ENCODE peak calls at places on chromosomes 1 and 21, in ten cellular contexts. V is AG09309; A is IMR-90; C is upper lobe of right lung; G is body of pancreas; M is heart left ventricle; K is left lung; I is CD8-positive, alpha-beta T cell; W is brain microvascular endothelial cell; F is kidney. P is an unnamed sample.

GRCh38 chr1:210625715-210626114 is 297.0 kb downstream of the HHAT start:
- DNase-seq in A (no peak), V (no peak), M (no peak), F (no peak), C (no peak), I (no peak), G (no peak), W (no peak), K (no peak), P (no peak)

GRCh38 chr1:10459185-10459584 is 9.4 kb downstream of the CORT start:
- DNase-seq in F (no peak), M (no peak), I (no peak), W (peak), V (peak), G (peak), A (peak), K (no peak), C (no peak), P (no peak)

GRCh38 chr1:41783189-41783639 is 135.5 kb downstream of the HIVEP3 start:
- DNase-seq in M (no peak), W (peak), V (peak), K (no peak), A (peak), C (no peak), I (no peak), G (no peak), F (no peak), P (no peak)

GRCh38 chr1:239169276-239169675 is 217.1 kb upstream of the CHRM3 start:
- DNase-seq in F (no peak), M (no peak), A (no peak), V (no peak), C (no peak), W (no peak), I (no peak), G (no peak), K (no peak), P (no peak)

GRCh38 chr1:3885611-3886010 is 14.5 kb downstream of the C1orf174 start:
- DNase-seq in G (no peak), F (peak), W (no peak), C (no peak), I (no peak), M (no peak), V (no peak), A (no peak), K (no peak), P (no peak)

GRCh38 chr1:94071956-94072355 is 49.0 kb downstream of the ABCA4 start:
- DNase-seq in F (no peak), V (no peak), W (no peak), M (no peak), A (no peak), G (peak), I (no peak), K (no peak), C (no peak), P (no peak)

GRCh38 chr21:38269567-38269917 is 12.8 kb downstream of the KCNJ15 start:
- DNase-seq in F (no peak), W (no peak), C (no peak), K (no peak), I (no peak), G (no peak), A (no peak), V (no peak), M (no peak), P (peak)

GRCh38 chr1:114551400-114551799 is 30.0 kb downstream of the BCAS2 start:
- DNase-seq in A (no peak), W (peak), V (no peak), I (no peak), C (no peak), G (no peak), K (no peak), F (no peak), M (no peak), P (no peak)

GRCh38 chr1:78145105-78145580 is 99.4 kb downstream of the GIPC2 start:
- DNase-seq in M (peak), W (peak), V (peak), G (peak), K (peak), C (no peak), A (peak), F (no peak), I (no peak), P (peak)

GRCh38 chr1:156154317-156154749 is 948 bp downstream of the SEMA4A start:
- DNase-seq in M (no peak), V (no peak), K (peak), A (no peak), W (no peak), I (peak), G (no peak), C (peak), F (no peak), P (peak)
- H3K4me3 ChIP-seq in M (no peak), V (no peak), K (peak), A (no peak), W (no peak), I (no peak), G (no peak), C (peak), F (no peak), P (peak)

DNA sequence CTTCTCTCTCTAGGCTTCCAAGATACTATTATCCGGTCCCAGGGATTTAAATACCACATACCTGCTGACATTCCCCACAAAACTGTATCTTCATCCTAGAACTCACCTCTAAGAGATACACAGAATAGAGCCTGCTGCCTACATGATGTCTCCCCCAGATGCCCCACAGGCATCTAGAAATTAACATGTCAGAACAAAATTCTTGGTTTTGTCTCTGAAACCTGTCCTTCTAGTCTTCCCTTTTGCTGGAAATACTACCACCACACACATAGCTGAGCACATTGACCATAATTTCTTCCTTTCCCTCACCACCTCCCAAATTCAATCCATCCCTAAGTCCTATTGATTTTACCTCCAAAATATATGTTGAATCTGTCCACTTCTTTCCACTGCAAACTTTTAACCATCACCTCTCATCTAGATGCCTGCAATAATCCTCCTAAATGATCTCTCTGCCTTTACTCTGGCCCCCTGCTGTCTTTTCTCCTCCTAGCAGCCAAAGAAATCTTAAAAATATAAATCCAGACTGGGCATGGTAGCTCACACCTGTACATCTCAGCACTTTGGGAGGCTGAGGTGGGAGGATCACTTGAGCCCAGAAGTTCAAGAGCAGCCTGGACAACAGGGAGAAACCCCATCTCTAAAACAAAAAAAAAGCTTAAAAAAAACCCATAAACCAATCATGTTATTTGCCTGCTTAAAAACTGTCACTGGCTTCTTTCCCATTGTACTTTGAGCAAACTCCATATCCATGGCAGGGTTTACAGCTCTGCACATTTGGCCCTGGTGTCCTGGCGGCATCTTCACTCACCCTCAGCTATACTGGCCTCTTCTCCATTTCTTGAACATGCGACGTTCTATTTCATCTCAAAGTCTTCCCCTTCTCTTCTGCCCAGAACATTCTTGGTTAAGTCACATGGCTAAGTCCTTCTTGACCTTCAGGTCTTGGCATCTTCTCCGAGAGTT is 6.2 kb upstream of the FAM76A start:
- DNase-seq in V (no peak), M (no peak), C (no peak), W (no peak), G (no peak), K (no peak), I (no peak), F (no peak), A (peak), P (no peak)
- TF ChIP-seq CTCF in V (peak), M (no peak), C (no peak), W (peak), G (no peak), K (no peak), I (peak), F (no peak), A (peak), P (peak)

DNA sequence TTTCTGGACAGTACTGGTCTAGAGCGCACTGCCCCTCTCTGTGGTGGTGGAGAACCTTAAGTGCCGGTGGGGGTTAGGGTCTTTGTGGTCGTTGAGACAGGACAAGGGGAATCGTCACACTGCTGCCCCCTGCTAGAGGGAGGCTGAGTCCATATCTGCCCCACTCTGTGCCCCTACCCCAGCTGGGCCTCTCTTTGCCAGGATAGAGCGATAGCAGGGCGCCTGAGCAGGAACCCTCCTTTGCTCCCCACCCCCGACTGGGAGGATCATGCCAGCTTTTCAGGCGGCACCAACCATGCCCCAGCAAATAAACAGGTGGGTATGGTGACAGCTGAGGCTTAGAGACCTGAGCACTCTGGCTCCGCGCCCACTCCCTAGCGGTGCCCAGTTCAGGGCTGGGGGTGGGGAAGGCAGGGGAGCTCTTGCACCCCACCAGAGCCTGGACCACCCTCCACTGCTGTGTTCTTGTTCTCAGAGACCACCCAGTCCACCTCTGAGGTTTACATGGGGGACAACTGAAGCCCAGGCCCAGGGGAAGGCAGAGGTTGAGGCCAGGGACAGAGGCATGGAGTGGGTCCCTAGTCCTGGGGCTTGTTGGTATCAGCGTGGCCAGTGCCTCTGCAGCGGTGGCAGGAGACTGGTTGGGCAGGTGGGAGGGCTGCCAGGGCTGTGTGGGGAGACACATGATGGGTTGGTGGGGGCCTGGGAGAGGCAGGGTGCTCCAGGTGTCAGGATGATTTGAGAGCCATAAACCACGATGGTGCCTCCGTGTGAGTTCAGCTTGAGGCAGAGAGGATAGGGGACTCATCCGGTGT is 1.6 kb downstream of the PADI2 start:
- DNase-seq in M (no peak), C (no peak), I (no peak), G (peak), V (no peak), F (no peak), A (no peak), K (no peak), W (no peak), P (no peak)
- H3K4me3 ChIP-seq in M (no peak), C (no peak), I (no peak), G (no peak), V (no peak), F (no peak), A (no peak), K (peak), W (no peak), P (no peak)

GRCh38 chr1:200180821-200181220 is 153.3 kb downstream of the NR5A2 start:
- DNase-seq in A (peak), G (peak), K (no peak), M (peak), C (no peak), W (peak), F (no peak), V (peak), I (no peak), P (no peak)
- TF ChIP-seq CTCF in A (peak), G (no peak), K (no peak), M (peak), C (no peak), W (peak), F (no peak), V (peak), I (no peak), P (no peak)

GRCh38 chr1:99137546-99138206 is 126.6 kb upstream of the PLPPR4 start:
- DNase-seq in I (no peak), G (no peak), A (no peak), C (no peak), K (no peak), F (no peak), M (no peak), W (no peak), V (no peak), P (no peak)
- H3K4me3 ChIP-seq in I (no peak), G (no peak), A (no peak), C (no peak), K (no peak), F (no peak), M (no peak), W (no peak), V (no peak), P (no peak)

GRCh38 chr21:29233611-29234540 is 64.8 kb upstream of the BACH1 start:
- DNase-seq in A (no peak), W (no peak), F (no peak), C (no peak), I (no peak), M (no peak), G (no peak), V (no peak), K (no peak), P (peak)

GRCh38 chr21:29231781-29232548 is 66.8 kb upstream of the BACH1 start:
- DNase-seq in K (no peak), I (no peak), A (no peak), G (no peak), F (no peak), C (no peak), V (no peak), W (no peak), M (no peak), P (no peak)

GRCh38 chr21:29235714-29236197 is 63.0 kb upstream of the BACH1 start:
- DNase-seq in A (no peak), G (no peak), C (no peak), W (no peak), F (no peak), M (no peak), V (no peak), I (no peak), K (no peak), P (peak)

GRCh38 chr21:29230541-29231275 is 68.0 kb upstream of the BACH1 start:
- DNase-seq in I (no peak), K (no peak), A (no peak), M (no peak), C (no peak), W (no peak), G (no peak), V (no peak), F (no peak), P (no peak)

DNA sequence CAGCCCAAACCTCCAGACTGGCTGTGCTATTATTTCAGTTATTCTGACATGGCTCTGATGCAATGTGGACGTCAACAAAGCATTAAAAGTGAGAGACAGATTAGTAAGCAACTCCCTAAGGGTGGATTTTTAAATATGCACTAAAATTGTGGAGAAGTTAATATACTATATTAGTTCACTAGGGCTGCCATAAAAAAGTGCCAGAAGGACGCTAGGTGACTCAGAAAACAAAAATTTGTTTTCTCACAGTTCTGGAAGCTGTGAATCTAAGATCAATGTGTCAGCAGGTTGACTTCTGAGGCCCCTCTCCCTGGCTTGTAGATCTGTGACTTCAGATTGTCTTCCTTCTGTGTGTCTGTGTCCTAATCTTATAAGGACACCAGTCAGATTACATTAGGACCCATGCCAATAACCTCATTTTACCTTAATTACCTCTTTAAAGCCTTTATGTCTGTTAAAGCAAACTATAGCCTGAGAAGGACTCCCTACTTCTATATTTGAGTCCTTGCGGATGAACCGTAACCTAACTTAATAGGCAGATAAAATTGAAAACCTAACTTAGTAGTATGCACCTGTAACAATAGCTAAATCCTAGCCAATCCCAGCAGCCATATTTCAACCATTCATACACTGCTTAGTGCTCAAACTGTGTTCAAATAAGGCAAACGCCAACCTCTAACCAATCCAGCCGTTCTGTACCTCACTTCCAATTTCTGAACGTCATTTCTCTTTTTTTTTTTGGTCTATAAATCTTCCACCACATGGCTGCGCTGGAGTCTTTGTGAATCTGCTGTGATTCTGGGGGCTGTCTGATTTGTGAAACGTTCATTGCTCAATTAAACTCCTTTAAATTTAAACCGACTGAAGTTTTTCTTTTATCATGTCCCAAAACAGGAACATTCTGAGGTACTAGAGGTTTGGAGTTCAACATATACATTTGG is 65.9 kb upstream of the BACH1 start:
- DNase-seq in G (no peak), C (no peak), F (no peak), M (no peak), K (no peak), A (peak), I (no peak), V (no peak), W (peak), P (no peak)
- TF ChIP-seq CTCF in G (no peak), C (no peak), F (no peak), M (no peak), K (no peak), A (no peak), I (no peak), V (peak), W (no peak), P (peak)

GRCh38 chr1:40662151-40662550 is 3.3 kb downstream of the RIMS3 start:
- DNase-seq in V (no peak), A (no peak), C (no peak), W (no peak), M (no peak), K (no peak), I (no peak), G (no peak), F (no peak), P (no peak)
- H3K4me3 ChIP-seq in V (no peak), A (no peak), C (no peak), W (no peak), M (no peak), K (no peak), I (no peak), G (no peak), F (no peak), P (no peak)

GRCh38 chr1:212455406-212456165 is 22.9 kb downstream of the NENF start:
- DNase-seq in G (peak), I (peak), W (peak), V (peak), K (peak), C (peak), M (peak), F (peak), A (peak), P (no peak)
- TF ChIP-seq CTCF in G (peak), I (peak), W (peak), V (peak), K (peak), C (peak), M (peak), F (peak), A (peak), P (peak)

DNA sequence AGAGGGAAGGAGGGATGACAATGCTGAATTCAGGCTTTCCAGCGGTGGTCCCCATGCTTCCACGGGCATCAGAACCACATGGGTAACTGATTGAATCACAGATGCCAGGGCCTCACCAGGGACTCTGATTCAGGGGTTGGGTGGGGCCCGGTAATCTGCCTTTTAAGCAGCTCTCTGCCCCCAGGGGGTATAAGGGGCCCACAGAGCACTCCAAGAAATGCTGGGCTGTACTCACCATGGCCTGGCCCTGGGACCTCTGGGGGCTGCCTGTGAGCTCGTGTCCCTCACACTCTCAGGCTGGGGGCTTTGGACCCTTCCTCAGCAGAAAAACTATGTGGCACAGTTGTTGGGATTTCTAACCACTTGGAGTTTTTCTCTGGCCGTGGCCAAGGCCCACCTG is 70.6 kb downstream of the ARHGEF10L start:
- DNase-seq in V (no peak), G (no peak), A (no peak), F (no peak), W (no peak), K (no peak), I (no peak), M (no peak), C (no peak), P (no peak)
- H3K4me3 ChIP-seq in V (no peak), G (no peak), A (no peak), F (no peak), W (no peak), K (no peak), I (no peak), M (no peak), C (no peak), P (no peak)

GRCh38 chr1:29686012-29686930 is 449.9 kb downstream of the PTPRU start:
- DNase-seq in V (no peak), G (no peak), W (no peak), K (no peak), I (no peak), A (no peak), M (no peak), C (peak), F (no peak), P (no peak)
- TF ChIP-seq CTCF in V (no peak), G (no peak), W (no peak), K (no peak), I (no peak), A (no peak), M (no peak), C (no peak), F (no peak), P (no peak)

P was measured in GM12864.